ENCODE peak calls at places on chromosomes 12 and 14, in four cellular contexts. H, A, L and O are unnamed samples.

GRCh38 chr14:50794063-50794645 is 36.8 kb downstream of the NIN start:
- DNase-seq in H (no peak), L (no peak), A (no peak), O (no peak)

GRCh38 chr14:63418020-63418419 is 99.3 kb upstream of the GPHB5 start:
- DNase-seq in L (no peak), A (no peak), H (no peak), O (no peak)

GRCh38 chr12:79634957-79635471 is 55.8 kb downstream of the PAWR start:
- DNase-seq in A (no peak), H (peak; percentile 81), L (no peak), O (no peak)

GRCh38 chr14:39229222-39229543 is 4.5 kb upstream of the MIA2 start:
- DNase-seq in L (no peak), A (no peak), H (no peak), O (no peak)

GRCh38 chr14:25042362-25043299 is 7.3 kb downstream of the STXBP6 start:
- DNase-seq in L (peak; percentile 79), A (no peak), H (no peak), O (no peak)

GRCh38 chr12:92162079-92162478 is 16.4 kb upstream of the BTG1 start:
- DNase-seq in A (no peak), H (no peak), L (no peak), O (no peak)

GRCh38 chr14:106185837-106186233 is 659.5 kb downstream of the TMEM121 start:
- DNase-seq in L (no peak), H (no peak), A (no peak), O (no peak)

GRCh38 chr14:32545109-32545857 is 216.2 kb downstream of the AKAP6 start:
- DNase-seq in A (no peak), H (no peak), L (no peak), O (no peak)

GRCh38 chr14:61337893-61338292 is 16.5 kb downstream of the PRKCH start:
- DNase-seq in H (no peak), L (no peak), A (no peak), O (no peak)

GRCh38 chr12:26402648-26403047 is 207.3 kb downstream of the SSPN start:
- DNase-seq in A (no peak), L (peak; percentile 27), H (peak; percentile 94), O (no peak)

GRCh38 chr12:114743799-114744198 is 59.8 kb upstream of the TBX3 start:
- DNase-seq in A (no peak), L (no peak), H (no peak), O (no peak)

GRCh38 chr12:124695861-124696260 is 128.4 kb upstream of the NCOR2 start:
- DNase-seq in A (no peak), L (no peak), H (peak; percentile 32), O (no peak)

GRCh38 chr14:103067231-103067954 is 10.0 kb upstream of the CDC42BPB start:
- DNase-seq in L (no peak), H (peak; percentile 74), A (no peak), O (no peak)

GRCh38 chr12:91890742-91891141 is 254.9 kb downstream of the BTG1 start:
- DNase-seq in L (no peak), A (no peak), H (peak; percentile 58), O (no peak)

GRCh38 chr14:52553002-52553670 is 500 bp downstream of the GPR137C start:
- DNase-seq in A (no peak), L (peak; percentile 68), H (peak; percentile 25), O (peak; percentile 55)

GRCh38 chr14:34275038-34275437 is 187.0 kb downstream of the SPTSSA start:
- DNase-seq in A (no peak), H (no peak), L (no peak), O (no peak)

DNA sequence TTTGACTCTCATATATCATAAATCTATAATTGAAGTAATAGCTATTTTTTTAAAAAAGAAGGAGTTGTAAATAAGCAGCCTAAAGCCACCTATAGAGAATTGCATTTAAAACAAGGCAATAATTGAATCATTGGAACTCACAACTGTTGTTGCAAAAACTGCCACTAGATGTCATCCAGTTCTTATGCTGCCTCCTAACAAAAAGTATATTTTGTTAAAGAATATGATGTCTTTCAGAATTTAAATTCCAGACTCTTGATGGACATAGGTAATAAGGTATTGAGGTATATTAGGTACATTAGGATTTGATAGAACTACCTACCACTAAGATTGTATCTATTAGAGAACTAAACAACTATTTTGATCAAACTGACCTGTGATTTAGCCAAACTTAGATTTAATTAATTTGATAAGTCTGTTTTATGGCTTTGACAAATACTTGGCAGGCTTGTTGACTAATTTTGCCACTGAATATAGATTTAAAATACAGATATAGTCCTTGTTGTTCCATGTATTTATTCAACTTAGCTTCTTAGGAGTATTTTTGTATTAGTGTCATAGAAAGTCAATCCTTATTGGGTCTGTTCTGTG is 401.4 kb downstream of the RPL10L start:
- DNase-seq in A (no peak), L (peak; percentile 31), H (peak; percentile 2), O (no peak)
- TF ChIP-seq CTCF in A (no peak), L (peak; percentile 84), H (peak; percentile 53), O (no peak)

GRCh38 chr14:101118746-101119610 is 215.5 kb upstream of the RTL1 start:
- DNase-seq in A (no peak), H (no peak), L (no peak), O (peak; percentile 27)

GRCh38 chr14:101119830-101120571 is 216.5 kb upstream of the RTL1 start:
- DNase-seq in L (no peak), A (no peak), H (no peak), O (peak; percentile 70)

GRCh38 chr14:101122114-101122854 is 218.8 kb upstream of the RTL1 start:
- DNase-seq in H (no peak), A (no peak), L (no peak), O (peak; percentile 61)

GRCh38 chr14:101121399-101122113 is 218.0 kb upstream of the RTL1 start:
- DNase-seq in H (no peak), A (no peak), L (no peak), O (peak; percentile 31)

DNA sequence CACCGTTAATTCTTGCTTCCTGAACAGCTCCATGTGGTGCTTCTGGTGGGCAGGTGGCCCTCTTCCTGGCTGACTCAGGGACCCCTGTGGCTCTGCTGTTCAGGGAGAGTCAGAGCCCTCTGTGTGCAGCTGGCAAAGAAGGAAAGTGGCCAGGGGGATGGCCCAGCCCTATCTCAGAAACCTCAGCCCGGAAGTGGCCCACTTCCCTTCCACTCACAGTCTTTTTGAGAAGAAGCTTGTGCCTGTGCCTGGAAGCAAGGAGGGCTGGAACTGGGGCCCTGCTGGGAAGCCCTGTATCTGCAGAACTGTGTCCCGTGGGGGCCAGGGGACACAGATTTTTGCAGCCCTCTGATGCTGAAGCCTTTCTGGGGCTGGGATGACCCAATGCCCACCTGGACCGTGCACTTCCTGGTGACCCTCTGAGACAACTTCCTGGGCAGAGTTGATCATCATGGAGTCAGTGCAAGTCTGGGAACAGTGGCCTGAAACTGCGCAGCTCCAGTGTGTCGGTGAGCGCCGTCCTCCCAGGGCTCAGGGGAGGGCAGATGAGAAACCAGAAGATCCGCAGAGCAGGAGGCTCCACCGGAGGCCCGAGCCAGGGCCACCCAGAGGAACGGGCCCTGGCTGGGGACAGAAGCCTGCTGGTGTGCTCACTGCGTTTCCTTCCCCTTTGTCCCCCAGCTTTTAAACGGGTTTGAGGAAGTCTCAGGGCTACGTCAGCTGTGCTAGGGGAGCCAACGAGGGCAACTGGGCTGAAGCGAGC is 217.3 kb upstream of the RTL1 start:
- DNase-seq in A (no peak), L (no peak), H (no peak), O (peak; percentile 80)
- H3K27me3 ChIP-seq in A (no peaks in the 10 kb centered on the region), L (no peaks in the 10 kb centered on the region), H (no peaks in the 10 kb centered on the region), O (no peaks in the 10 kb centered on the region)

DNA sequence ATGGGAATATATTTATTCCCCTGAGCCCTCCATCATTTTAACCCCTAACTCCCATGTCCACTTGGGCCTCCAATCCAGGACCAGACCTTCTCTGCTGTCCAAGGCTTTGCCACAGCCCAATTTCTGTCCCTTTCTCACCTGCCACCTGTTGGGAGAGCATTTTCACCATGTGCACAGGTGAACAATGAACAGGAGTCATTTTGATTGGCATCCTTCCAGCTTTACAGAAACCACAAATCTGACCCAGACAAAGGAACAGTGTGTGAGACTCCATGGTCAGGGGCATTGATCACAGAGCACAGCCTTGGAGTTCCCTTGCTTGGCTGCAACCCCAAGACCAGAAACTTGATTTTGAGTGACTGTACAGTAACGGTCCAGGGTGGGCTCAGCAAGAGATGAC is 91.9 kb downstream of the CRACR2A start:
- DNase-seq in L (no peak), A (no peak), H (peak; percentile 73), O (no peak)
- H3K4me3 ChIP-seq in L (no peak overlapping the region), A (no peak overlapping the region), H (no peak overlapping the region), O (no peak overlapping the region)

DNA sequence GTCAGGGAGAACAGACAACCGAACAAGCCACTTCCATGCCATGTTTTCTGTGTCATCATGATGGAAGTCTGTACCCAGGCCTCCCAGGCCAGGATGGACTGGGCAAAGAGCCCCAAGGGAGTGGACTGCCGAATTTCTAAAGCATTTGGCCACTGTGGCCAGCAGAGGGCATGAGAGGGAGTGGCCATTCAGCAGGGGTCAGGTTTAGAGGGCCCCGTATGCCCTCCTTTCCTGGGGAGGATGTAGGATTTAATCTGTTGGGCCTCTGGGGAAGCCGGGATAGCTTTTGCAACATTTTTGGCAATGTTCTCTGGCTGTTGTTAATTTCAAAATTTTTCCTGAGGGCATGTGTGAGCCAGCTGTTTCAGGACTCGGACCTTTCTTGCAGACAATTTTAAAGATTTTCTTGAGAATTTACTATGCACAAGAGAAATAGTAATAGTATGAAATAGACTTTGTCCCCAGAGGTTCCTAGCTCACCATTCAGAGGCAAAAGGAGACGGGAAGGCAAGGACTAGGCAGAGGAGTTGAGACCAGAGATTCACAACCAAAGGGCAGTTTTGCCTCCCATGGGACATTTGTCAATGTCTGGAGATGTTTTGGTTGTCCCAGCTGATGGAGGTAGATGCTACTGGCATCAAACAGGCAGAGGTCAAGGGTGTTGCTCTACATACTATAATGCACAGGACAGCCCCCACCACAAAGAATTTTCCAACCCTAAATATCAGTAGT is 18.0 kb downstream of the ACACB start:
- DNase-seq in A (no peak), H (peak; percentile 3), L (no peak), O (no peak)
- TF ChIP-seq CTCF in A (no peak), H (peak; percentile 66), L (peak; percentile 43), O (peak; percentile 39)

GRCh38 chr12:54172102-54172630 is 16.6 kb downstream of the SMUG1 start:
- DNase-seq in A (no peak), L (no peak), H (no peak), O (no peak)
- H3K27me3 ChIP-seq in A (no peaks in the 10 kb centered on the region), L (peaks cover 35% of the 10 kb centered on the region), H (no peaks in the 10 kb centered on the region), O (peaks cover 63% of the 10 kb centered on the region)

DNA sequence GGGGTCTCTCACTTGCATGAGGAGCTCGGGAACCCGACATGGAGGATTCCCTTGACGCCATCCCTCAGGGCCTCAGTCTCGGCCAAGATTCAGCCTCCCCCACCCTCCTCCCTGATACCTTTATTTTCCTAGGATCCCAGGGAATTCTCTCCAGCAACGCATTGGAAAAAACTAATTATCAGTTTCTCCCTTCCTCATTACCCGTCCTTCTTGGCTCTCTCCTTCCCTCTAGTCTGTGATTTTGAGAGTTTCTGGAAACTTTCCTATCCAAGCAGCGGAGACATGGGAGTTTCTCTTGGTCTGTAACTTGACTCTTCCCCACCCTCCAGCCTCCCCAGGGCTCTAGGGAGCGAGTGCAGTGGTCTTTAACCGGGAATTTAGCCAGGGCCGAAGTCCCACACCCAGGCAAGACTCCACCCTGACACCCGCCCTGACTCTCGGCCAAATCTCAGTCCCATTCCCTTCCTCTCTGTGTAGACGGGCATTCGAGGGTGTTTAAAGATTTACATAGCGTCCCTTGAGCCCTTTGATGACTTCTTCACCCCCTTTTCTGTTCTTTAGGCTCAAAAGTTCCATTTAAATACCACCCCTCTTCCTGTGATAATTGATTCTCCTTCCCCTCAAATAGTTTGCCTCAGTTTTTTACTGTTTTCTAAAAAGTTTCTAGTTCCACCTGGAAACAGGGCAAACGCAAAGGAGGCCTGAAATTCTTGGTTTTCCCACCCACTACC is 6.7 kb downstream of the HOXC5 start:
- DNase-seq in A (no peak), L (no peak), H (no peak), O (no peak)
- H3K4me3 ChIP-seq in A (no peak overlapping the region), L (no peak overlapping the region), H (no peak overlapping the region), O (no peak overlapping the region)